ENCODE peak calls at places on chromosomes 3 and 15, in four cellular contexts. E is transverse colon, D is sigmoid colon, R is H1. N is an unnamed sample.

GRCh38 chr3:53230041-53230621 is 25.7 kb downstream of the TKT start:
- DNase-seq in E (no peak), D (no peak), R (no peak), N (no peak)

GRCh38 chr3:84967767-84968581 is 9.2 kb downstream of the CADM2 start:
- DNase-seq in E (no peak), D (no peak), R (no peak), N (no peak)

GRCh38 chr15:67690936-67691335 is 134.4 kb upstream of the SKOR1 start:
- DNase-seq in E (no peak), D (no peak), R (no peak), N (no peak)

GRCh38 chr3:129162729-129163579 is 2.1 kb upstream of the ISY1 start:
- DNase-seq in E (no peak), D (no peak), R (no peak), N (no peak)

GRCh38 chr3:172074578-172074977 is 35.2 kb downstream of the FNDC3B start:
- DNase-seq in E (no peak), D (peak; percentile 78), R (no peak), N (no peak)

GRCh38 chr15:75043509-75044257 is 20.3 kb downstream of the PPCDC start:
- DNase-seq in E (peak; percentile 91), D (peak; percentile 98), R (no peak), N (peak; percentile 99)

GRCh38 chr3:122100591-122101491 is 45.7 kb downstream of the CD86 start:
- DNase-seq in E (no peak), D (no peak), R (no peak), N (peak; percentile 57)

GRCh38 chr3:143121240-143122088 is 1.9 kb downstream of the CHST2 start:
- DNase-seq in E (peak; percentile 50), D (no peak), R (peak; percentile 82), N (peak; percentile 90)

GRCh38 chr15:44311136-44311535 is 22.6 kb downstream of the GOLM2 start:
- DNase-seq in E (no peak), D (no peak), R (no peak), N (no peak)

GRCh38 chr3:12758025-12758830 is 831 bp downstream of the TMEM40 start:
- DNase-seq in E (no peak), D (peak; percentile 83), R (no peak), N (no peak)

GRCh38 chr15:57427367-57427821 is 51.1 kb downstream of the CGNL1 start:
- DNase-seq in E (peak; percentile 46), D (no peak), R (no peak), N (no peak)

GRCh38 chr3:123724306-123724705 is 139.5 kb upstream of the HACD2 start:
- DNase-seq in E (no peak), D (no peak), R (no peak), N (no peak)

GRCh38 chr3:67674055-67674454 is 19.6 kb upstream of the SUCLG2 start:
- DNase-seq in E (no peak), D (no peak), R (no peak), N (no peak)

GRCh38 chr15:40441736-40442531 is 1.2 kb downstream of the BAHD1 start:
- DNase-seq in E (peak; percentile 30), D (no peak), R (no peak), N (no peak)

GRCh38 chr3:169085827-169086226 is 577.7 kb downstream of the MECOM start:
- DNase-seq in E (no peak), D (no peak), R (no peak), N (no peak)

GRCh38 chr3:49723301-49723630 is 485 bp downstream of the GMPPB start:
- DNase-seq in E (peak; percentile 88), D (peak; percentile 86), R (no peak), N (no peak)

GRCh38 chr3:193970773-193971206 is 165.2 kb upstream of the HES1 start:
- DNase-seq in E (no peak), D (no peak), R (no peak), N (no peak)

GRCh38 chr3:154122096-154122911 is 1.1 kb downstream of the ARHGEF26 start:
- DNase-seq in E (no peak), D (peak; percentile 73), R (peak; percentile 77), N (no peak)

GRCh38 chr15:61946778-61947177 is 113.5 kb downstream of the VPS13C start:
- DNase-seq in E (no peak), D (no peak), R (no peak), N (no peak)

GRCh38 chr3:11996500-11996899 is 7.7 kb upstream of the SYN2 start:
- DNase-seq in E (no peak), D (no peak), R (no peak), N (no peak)

GRCh38 chr3:147813256-147813655 is 404.1 kb downstream of the ZIC1 start:
- DNase-seq in E (no peak), D (no peak), R (no peak), N (no peak)

GRCh38 chr15:90789496-90789895 is 72.3 kb downstream of the BLM start:
- DNase-seq in E (no peak), D (no peak), R (no peak), N (no peak)

GRCh38 chr15:66703540-66703941 is 1.5 kb downstream of the SMAD6 start:
- DNase-seq in E (peak; percentile 46), D (no peak), R (no peak), N (no peak)

GRCh38 chr15:58260911-58261267 is 122.7 kb downstream of the AQP9 start:
- DNase-seq in E (no peak), D (no peak), R (no peak), N (peak; percentile 88)

GRCh38 chr15:73368301-73369072 is at the start of gene HCN4:
- DNase-seq in E (no peak), D (no peak), R (peak; percentile 85), N (no peak)

GRCh38 chr15:73366766-73367623 is 1.8 kb downstream of the HCN4 start:
- DNase-seq in E (no peak), D (no peak), R (peak; percentile 57), N (no peak)

GRCh38 chr15:73369073-73369694 is 426 bp upstream of the HCN4 start:
- DNase-seq in E (no peak), D (no peak), R (peak; percentile 67), N (no peak)

GRCh38 chr15:73370151-73370550 is 1.4 kb upstream of the HCN4 start:
- DNase-seq in E (no peak), D (no peak), R (no peak), N (no peak)

DNA sequence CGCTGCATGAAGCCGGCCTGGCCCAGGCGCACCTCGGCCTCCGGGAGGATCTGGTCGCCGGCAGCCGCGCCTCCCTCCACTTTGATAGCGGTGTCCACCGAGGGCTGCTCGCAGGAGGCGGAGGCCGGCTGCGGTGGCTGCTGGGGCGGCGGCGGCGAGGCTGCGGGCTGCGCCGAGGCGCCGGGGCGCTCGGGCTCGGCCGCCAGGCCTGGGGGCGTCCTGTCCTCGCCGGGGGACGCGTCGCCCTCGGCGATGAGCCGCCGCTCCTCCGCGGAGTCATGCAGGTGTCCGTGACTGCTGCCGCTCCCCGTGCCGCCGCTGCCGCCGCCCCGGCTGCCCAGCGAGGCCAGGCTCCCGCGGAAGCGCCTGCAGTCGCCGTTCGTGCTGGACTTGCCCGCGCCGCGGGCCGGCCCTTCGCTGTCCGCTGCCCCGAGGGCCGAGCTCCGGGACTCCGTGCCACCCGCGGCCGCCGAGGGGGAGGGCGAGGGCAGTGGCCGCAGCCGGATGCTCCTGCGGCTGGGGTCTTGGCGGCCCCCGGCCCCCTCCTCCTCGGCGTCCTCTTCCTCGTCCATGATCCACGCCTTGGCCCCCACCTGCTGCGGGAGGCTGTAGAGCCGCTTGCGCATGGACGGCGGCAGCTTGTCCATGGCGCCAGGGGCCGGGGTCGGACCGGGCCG is 996 bp downstream of the HCN4 start:
- DNase-seq in E (no peak), D (no peak), R (peak; percentile 68), N (no peak)
- H3K4me3 ChIP-seq in E (no peak overlapping the region), D (peak overlapping the region; percentile 31), R (peak overlapping the region; percentile 75), N (peak overlapping the region; percentile 50)

DNA sequence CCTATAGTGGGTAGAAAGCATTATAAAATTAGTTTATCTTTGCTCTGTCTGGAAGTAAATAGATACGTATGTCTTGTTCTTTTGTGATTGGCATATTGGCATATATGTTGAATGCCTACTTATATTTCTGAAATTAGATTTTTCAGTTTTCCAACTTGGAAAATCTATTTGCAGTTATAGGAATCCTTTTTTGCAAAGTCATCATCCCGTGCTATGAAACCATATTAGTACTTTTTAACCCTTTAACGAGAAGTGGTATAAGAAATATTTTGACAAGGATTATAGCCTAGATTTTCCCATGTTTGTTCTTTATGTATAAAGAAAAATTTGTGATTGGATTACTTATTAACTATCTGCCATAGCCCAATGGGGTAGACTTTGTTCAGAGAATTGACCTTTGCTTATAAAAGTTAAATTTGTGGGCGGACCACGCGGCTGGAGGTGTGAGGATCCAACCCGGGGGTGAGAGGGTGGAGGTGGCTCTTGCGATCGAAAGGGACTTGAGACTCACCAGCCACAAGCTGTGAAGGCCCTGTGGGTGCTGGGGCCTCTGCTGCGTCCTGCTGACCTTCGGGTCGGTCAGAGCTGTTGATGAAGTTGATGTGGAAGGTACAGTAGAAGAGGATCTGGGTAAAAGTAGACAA is 5.9 kb downstream of the LRRC28 start:
- DNase-seq in E (no peak), D (no peak), R (no peak), N (no peak)
- TF ChIP-seq POLR2AphosphoS5 in E (no peak), D (no peak), R (no peak), N (no peak)

DNA sequence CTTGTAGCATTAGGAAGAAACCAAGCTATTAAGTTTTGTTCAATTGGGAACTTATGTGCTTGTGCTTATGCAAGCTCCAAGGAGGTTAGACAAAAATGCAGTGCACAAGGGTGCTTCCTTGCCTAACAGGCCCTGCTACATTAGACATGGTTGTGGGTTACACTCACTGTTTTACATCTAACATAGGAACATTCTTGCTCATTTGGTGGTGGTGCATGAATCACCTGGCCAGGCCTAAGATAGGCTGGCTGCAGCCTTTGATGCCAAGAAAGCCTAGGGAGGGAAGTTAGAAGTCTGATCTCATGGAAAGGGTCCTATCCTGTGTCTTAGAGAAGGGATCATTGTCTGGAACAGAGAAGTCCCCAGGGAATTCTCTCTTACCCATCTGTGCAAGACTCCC is 43.5 kb downstream of the CA12 start:
- DNase-seq in E (no peak), D (no peak), R (no peak), N (no peak)
- H3K4me3 ChIP-seq in E (no peak overlapping the region), D (no peak overlapping the region), R (no peak overlapping the region), N (no peak overlapping the region)

DNA sequence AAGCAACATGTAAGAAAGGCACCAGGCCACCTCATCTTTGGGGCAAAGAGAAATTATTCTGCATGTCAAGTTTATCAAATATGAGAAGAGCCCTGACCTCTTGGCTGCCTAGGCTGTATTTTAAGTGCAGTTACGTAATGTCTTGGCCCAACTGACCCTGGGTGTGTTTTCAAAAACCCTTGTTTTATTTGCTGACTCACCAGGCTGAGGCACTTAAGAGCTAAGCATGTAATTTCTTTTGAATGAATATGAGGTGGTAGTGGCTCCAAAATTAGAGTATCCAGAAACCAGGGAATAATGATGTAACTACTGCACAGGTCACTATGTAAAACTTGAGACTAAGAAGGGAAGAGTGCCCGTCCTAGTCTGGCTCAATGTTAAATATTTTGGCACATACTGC is 24.3 kb downstream of the PGPEP1L start:
- DNase-seq in E (peak; percentile 16), D (peak; percentile 74), R (peak; percentile 14), N (peak; percentile 91)
- TF ChIP-seq POLR2AphosphoS5 in E (peak; percentile 40), D (peak; percentile 70), R (no peak), N (peak; percentile 12)

GRCh38 chr3:100269410-100270217 is 8.8 kb downstream of the TBC1D23 start:
- DNase-seq in E (no peak), D (no peak), R (no peak), N (no peak)
- H3K4me3 ChIP-seq in E (no peak overlapping the region), D (no peak overlapping the region), R (no peak overlapping the region), N (no peak overlapping the region)

N was measured in esophagus muscularis mucosa.